ENCODE peak calls at places on chromosomes 5 and 9, in five cellular contexts. D is H1, S is HepG2, Y is GM12878, V is NT2/D1. A is an unnamed sample.

GRCh38 chr5:172860520-172861443 is 26.7 kb downstream of the ERGIC1 start:
- DNase-seq in D (no peak), V (no peak), Y (no peak), S (no peak), A (no peak)

GRCh38 chr9:133142657-133143592 is 20.8 kb downstream of the GBGT1 start:
- DNase-seq in V (no peak), Y (no peak), D (no peak), S (no peak), A (no peak)

GRCh38 chr9:113590389-113590788 is 126.9 kb downstream of the RGS3 start:
- DNase-seq in V (no peak), S (no peak), D (no peak), Y (no peak), A (no peak)

GRCh38 chr9:101738566-101739183 is at the start of gene GRIN3A:
- DNase-seq in V (no peak), Y (no peak), D (no peak), S (no peak), A (peak)

GRCh38 chr9:20355022-20355421 is 267.3 kb downstream of the MLLT3 start:
- DNase-seq in V (no peak), S (no peak), D (no peak), Y (no peak), A (no peak)

GRCh38 chr5:112752335-112752734 is 14.7 kb downstream of the APC start:
- DNase-seq in S (no peak), Y (no peak), D (no peak), V (no peak), A (no peak)

GRCh38 chr9:70962761-70963445 is 158.5 kb downstream of the TRPM3 start:
- DNase-seq in Y (no peak), V (no peak), S (no peak), D (no peak), A (no peak)

GRCh38 chr9:127538849-127539258 is 73.2 kb upstream of the STXBP1 start:
- DNase-seq in V (no peak), Y (no peak), S (no peak), D (no peak), A (no peak)

GRCh38 chr5:118802335-118802734 is 186.0 kb downstream of the DTWD2 start:
- DNase-seq in V (no peak), D (no peak), S (no peak), Y (no peak), A (no peak)

GRCh38 chr9:79639354-79639753 is 67.6 kb downstream of the TLE4 start:
- DNase-seq in D (no peak), V (no peak), S (no peak), Y (no peak), A (no peak)

GRCh38 chr5:4880304-4880741 is 259.8 kb upstream of the ADAMTS16 start:
- DNase-seq in S (no peak), D (no peak), Y (no peak), V (no peak), A (no peak)

GRCh38 chr5:79802995-79803394 is 113.4 kb downstream of the CMYA5 start:
- DNase-seq in S (no peak), V (no peak), Y (no peak), D (no peak), A (no peak)

GRCh38 chr5:773517-774264 is 10.8 kb downstream of the ZDHHC11B start:
- DNase-seq in V (no peak), Y (no peak), S (no peak), D (peak), A (no peak)

GRCh38 chr5:127229185-127229889 is 61.3 kb upstream of the MEGF10 start:
- DNase-seq in D (peak), Y (no peak), V (no peak), S (no peak), A (no peak)

DNA sequence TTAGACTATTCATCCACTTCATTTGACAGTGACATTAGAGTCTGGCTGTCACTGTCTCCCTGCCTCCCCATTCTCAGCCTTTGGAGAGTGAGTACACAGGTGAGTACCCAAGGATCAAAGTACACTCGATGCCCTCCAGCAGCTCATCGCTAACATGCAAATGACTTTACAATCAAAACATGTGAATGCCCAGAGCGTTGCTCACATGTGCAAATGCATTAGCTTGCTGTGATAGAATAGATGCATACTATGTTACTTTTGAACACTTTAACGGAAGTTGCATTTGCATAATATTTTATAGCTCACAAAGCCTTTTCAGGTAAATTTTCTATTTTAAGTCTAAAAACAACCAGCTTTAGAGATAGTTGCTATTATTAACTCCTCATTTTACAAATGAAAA is 107.6 kb downstream of the SYK start:
- DNase-seq in V (no peak), D (no peak), S (no peak), Y (no peak), A (no peak)
- TF ChIP-seq SUZ12 in V (no peak), D (no peak), S (no peak), Y (no peak), A (no peak)

GRCh38 chr9:135461936-135462335 is 17.6 kb upstream of the PPP1R26 start:
- DNase-seq in S (no peak), Y (no peak), D (no peak), V (no peak), A (no peak)

GRCh38 chr9:135464181-135464580 is 15.4 kb upstream of the PPP1R26 start:
- DNase-seq in Y (no peak), V (no peak), S (no peak), D (no peak), A (no peak)

GRCh38 chr9:135468866-135469521 is 10.6 kb upstream of the PPP1R26 start:
- DNase-seq in S (no peak), D (no peak), V (no peak), Y (no peak), A (no peak)

DNA sequence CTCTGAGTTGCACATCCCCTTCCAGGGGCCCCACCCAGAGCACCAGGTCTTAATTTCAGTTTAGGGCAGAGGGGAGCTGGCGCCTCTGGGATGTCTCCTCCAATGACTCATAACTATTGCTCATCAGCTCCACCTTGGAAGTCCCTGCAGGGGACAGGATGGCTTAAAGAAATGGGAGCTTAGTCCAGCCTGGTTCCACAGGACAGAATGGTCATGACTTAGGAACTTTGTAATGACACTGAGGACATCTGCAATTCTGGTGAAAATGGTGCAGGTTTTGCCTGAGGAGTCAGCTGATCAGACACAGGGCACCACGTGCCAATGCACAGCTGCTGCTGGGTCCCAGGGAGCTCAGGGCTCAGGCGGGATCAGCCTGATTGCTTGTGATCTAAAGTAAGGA is 16.4 kb upstream of the PPP1R26 start:
- DNase-seq in Y (no peak), D (no peak), V (no peak), S (no peak), A (no peak)
- TF ChIP-seq SUZ12 in Y (no peak), D (no peak), V (no peak), S (no peak), A (no peak)

DNA sequence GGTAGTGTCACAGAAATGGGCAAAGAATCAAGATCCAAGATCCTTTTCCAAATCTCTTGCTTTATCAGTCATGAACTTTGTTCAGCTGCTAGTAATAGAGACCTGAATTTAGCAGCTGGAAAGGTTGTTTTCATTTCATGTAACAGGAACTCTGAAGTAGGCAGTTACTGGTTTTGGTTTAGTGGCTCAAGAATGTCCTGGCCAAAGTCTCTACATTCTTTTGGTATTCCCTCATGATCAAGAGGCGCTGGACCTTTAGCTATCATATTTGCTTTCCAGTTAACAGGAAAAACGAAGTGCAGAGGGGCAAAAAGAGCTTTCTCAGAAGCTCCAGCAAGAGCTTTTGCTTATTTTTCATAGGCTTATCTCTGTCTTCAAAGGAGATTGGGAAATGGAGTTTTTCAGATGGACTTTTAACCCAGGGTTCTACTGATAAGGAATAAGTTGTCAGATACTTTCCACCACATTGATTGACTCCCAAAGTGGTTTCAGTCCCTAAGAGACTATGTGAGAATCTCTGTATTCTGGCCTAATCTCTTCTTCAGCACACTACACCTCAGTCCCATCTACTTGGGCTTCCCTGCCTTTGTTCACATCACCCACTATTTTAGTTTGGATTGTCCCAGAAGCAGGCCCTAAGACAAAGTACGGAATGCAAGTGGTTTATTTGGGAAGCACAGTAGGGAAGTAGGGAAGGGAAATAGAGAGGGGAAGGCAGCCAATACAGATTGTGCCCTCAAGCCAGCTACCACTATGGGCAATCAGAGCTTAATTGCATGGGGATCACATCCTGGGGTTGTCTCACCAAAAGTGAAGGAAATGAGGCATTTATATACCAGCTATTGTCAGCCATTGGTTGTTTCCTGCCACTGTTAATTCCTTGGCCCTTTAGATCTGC is 359.3 kb downstream of the LRRC70 start:
- DNase-seq in D (no peak), Y (no peak), V (no peak), S (peak), A (no peak)
- TF ChIP-seq SUZ12 in D (no peak), Y (no peak), V (no peak), S (no peak), A (no peak)

GRCh38 chr5:39009981-39010380 is 64.2 kb downstream of the RICTOR start:
- DNase-seq in V (no peak), D (no peak), Y (no peak), S (no peak), A (no peak)

GRCh38 chr5:39006650-39007049 is 67.5 kb downstream of the RICTOR start:
- DNase-seq in D (no peak), S (no peak), Y (no peak), V (no peak), A (no peak)

GRCh38 chr5:39009280-39009679 is 64.9 kb downstream of the RICTOR start:
- DNase-seq in S (no peak), V (no peak), D (no peak), Y (no peak), A (no peak)

GRCh38 chr5:39001683-39002082 is 72.5 kb downstream of the RICTOR start:
- DNase-seq in S (no peak), Y (no peak), D (no peak), V (no peak), A (no peak)

GRCh38 chr5:39005566-39006232 is 68.5 kb downstream of the RICTOR start:
- DNase-seq in S (peak), D (no peak), V (no peak), Y (no peak), A (no peak)
- TF ChIP-seq SUZ12 in S (no peak), D (no peak), V (no peak), Y (no peak), A (no peak)

GRCh38 chr5:141349917-141350619 is at the start of gene PCDHGB1:
- DNase-seq in S (peak), D (peak), V (no peak), Y (no peak), A (peak)
- TF ChIP-seq SUZ12 in S (no peak), D (no peak), V (no peak), Y (no peak), A (no peak)

GRCh38 chr5:82205005-82205404 is 73.1 kb downstream of the RPS23 start:
- DNase-seq in Y (no peak), D (no peak), S (no peak), V (no peak), A (no peak)
- TF ChIP-seq SUZ12 in Y (no peak), D (no peak), S (no peak), V (no peak), A (no peak)

DNA sequence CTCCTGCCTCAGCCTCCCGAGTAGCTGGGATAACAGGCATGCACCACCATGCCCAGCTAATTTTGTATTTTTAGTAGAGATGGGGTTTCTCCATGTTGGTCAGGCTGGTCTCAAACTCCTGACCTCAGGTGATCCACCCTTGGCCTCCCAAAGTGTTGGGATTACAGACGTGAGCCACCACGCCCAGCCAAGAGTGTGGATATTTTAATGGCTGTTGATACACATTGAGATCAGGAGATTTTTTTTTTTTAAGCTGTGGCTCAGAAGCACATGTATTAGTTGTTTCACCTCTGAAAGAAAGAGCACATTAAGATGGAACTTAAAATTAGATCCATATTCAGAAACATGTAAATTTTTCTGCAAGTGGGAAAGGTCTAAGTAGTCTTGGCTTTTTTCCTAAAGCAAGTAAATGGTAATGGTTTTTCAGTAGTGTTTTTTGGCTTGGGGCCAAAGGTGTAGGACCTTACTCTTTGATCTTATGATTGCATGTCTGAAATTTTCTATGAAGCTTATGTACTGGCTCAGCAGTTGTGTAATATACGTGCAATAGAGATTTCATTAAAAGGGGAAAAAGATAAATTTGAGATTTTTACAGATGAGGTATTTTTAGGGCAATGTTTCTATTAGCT is 9.9 kb downstream of the RBM27 start:
- DNase-seq in D (no peak), V (no peak), Y (no peak), S (peak), A (no peak)
- TF ChIP-seq SUZ12 in D (no peak), V (no peak), Y (no peak), S (no peak), A (no peak)